ENCODE peak calls at places on chromosome 13, in ten cellular contexts. R, E, Q, H, N, K, O, D, B and M are unnamed samples.

GRCh38 chr13:25253702-25254101 is 33.6 kb downstream of the MTMR6 start:
- DNase-seq in R (no peak), E (no peak), Q (no peak), H (no peak), N (no peak), K (peak), O (no peak), D (no peak), B (no peak), M (no peak)

GRCh38 chr13:48533986-48534600 is 1.2 kb upstream of the RCBTB2 start:
- DNase-seq in R (no peak), E (no peak), Q (no peak), H (no peak), N (peak), K (no peak), O (no peak), D (no peak), B (no peak), M (no peak)

GRCh38 chr13:29022968-29023367 is 202.8 kb downstream of the MTUS2 start:
- DNase-seq in R (no peak), E (no peak), Q (no peak), H (no peak), N (no peak), K (no peak), O (no peak), D (no peak), B (no peak), M (no peak)

GRCh38 chr13:74423434-74423833 is 289.2 kb upstream of the KLF12 start:
- DNase-seq in R (no peak), E (no peak), Q (no peak), H (no peak), N (no peak), K (no peak), O (no peak), D (no peak), B (no peak), M (no peak)

GRCh38 chr13:91482427-91482826 is 84.0 kb downstream of the GPC5 start:
- DNase-seq in R (no peak), E (no peak), Q (no peak), H (no peak), N (peak), K (no peak), O (peak), D (no peak), B (no peak), M (no peak)

GRCh38 chr13:83634601-83635000 is 247.7 kb downstream of the SLITRK1 start:
- DNase-seq in R (peak), E (no peak), Q (no peak), H (no peak), N (peak), K (no peak), O (no peak), D (peak), B (no peak), M (peak)

GRCh38 chr13:39971526-39971925 is 316.1 kb downstream of the COG6 start:
- DNase-seq in R (no peak), E (no peak), Q (no peak), H (no peak), N (no peak), K (no peak), O (no peak), D (no peak), B (no peak), M (no peak)

GRCh38 chr13:97130201-97130600 is 91.9 kb upstream of the MBNL2 start:
- DNase-seq in R (no peak), E (no peak), Q (no peak), H (no peak), N (no peak), K (peak), O (no peak), D (no peak), B (no peak), M (no peak)

GRCh38 chr13:101179021-101179420 is 237.3 kb downstream of the NALCN start:
- DNase-seq in R (no peak), E (no peak), Q (no peak), H (no peak), N (no peak), K (no peak), O (no peak), D (no peak), B (no peak), M (no peak)